ENCODE peak calls at places on chromosomes 11 and 22, in four cellular contexts. W is neural progenitor cell, J is NCI-H1417, E is lower leg skin. R is an unnamed sample.
A peak's percentile ranks its signal among the peaks of the same experiment; 100 is the strongest.

GRCh38 chr11:69102732-69103615 is 52.8 kb upstream of the SMIM38 start:
- DNase-seq in W (peak; percentile 64), J (no peak), E (no peak), R (no peak)

GRCh38 chr22:29944339-29944738 is 61.4 kb downstream of the MTMR3 start:
- DNase-seq in W (no peak), J (no peak), E (no peak), R (no peak)

GRCh38 chr11:70908223-70908622 is 344.2 kb downstream of the SHANK2 start:
- DNase-seq in W (no peak), J (no peak), E (no peak), R (no peak)

GRCh38 chr22:37282385-37282677 is at the start of gene CYTH4:
- DNase-seq in W (no peak), J (no peak), E (peak; percentile 34), R (no peak)

GRCh38 chr11:108826136-108826535 is 161.3 kb downstream of the DDX10 start:
- DNase-seq in W (no peak), J (no peak), E (no peak), R (no peak)

GRCh38 chr22:42780070-42780540 is 59.4 kb upstream of the A4GALT start:
- DNase-seq in W (peak; percentile 91), J (peak; percentile 49), E (peak; percentile 86), R (peak; percentile 76)

GRCh38 chr11:31797227-31798056 is 13.7 kb downstream of the PAX6 start:
- DNase-seq in W (peak; percentile 60), J (no peak), E (no peak), R (no peak)

GRCh38 chr11:27201454-27202302 is 161.1 kb downstream of the BBOX1 start:
- DNase-seq in W (no peak), J (peak; percentile 80), E (peak; percentile 85), R (peak; percentile 94)

GRCh38 chr22:18063311-18063710 is 14.5 kb upstream of the PEX26 start:
- DNase-seq in W (no peak), J (no peak), E (no peak), R (no peak)

GRCh38 chr11:123523539-123523938 is 93.5 kb downstream of the GRAMD1B start:
- DNase-seq in W (no peak), J (no peak), E (no peak), R (no peak)

GRCh38 chr22:49212002-49212401 is 615.7 kb downstream of the BRD1 start:
- DNase-seq in W (no peak), J (no peak), E (no peak), R (no peak)

GRCh38 chr11:44855138-44855849 is 95.4 kb downstream of the TP53I11 start:
- DNase-seq in W (no peak), J (no peak), E (no peak), R (no peak)

GRCh38 chr22:30370681-30371080 is 13.9 kb downstream of the CCDC157 start:
- DNase-seq in W (no peak), J (no peak), E (no peak), R (no peak)